ENCODE peak calls at places on chromosomes 1 and 21, in nine cellular contexts. D is heart right ventricle; I is esophagus squamous epithelium; S is RWPE1; X is A549; L is cardiac fibroblast; E is AG10803; P is CD8-positive, alpha-beta T cell; N is foreskin fibroblast. K is an unnamed sample.

GRCh38 chr1:97925161-97925560 is 4.3 kb upstream of the DPYD start:
- DNase-seq in D (no peak), I (no peak), S (no peak), X (no peak), L (no peak), E (no peak), P (no peak), N (no peak), K (no peak)

GRCh38 chr1:205811660-205812059 is 1.3 kb downstream of the SLC41A1 start:
- DNase-seq in D (peak), I (no peak), S (no peak), X (no peak), L (peak), E (no peak), P (no peak), N (no peak), K (no peak)

GRCh38 chr1:230682882-230683610 is 30.9 kb downstream of the AGT start:
- DNase-seq in D (no peak), I (no peak), S (peak), X (no peak), L (peak), E (peak), P (no peak), N (no peak), K (peak)

GRCh38 chr1:247322849-247323586 is 8.6 kb downstream of the ZNF496 start:
- DNase-seq in D (no peak), I (no peak), S (no peak), X (no peak), L (no peak), E (no peak), P (peak), N (no peak), K (no peak)

GRCh38 chr1:56978819-56979218 is 13.0 kb upstream of the C8B start:
- DNase-seq in D (no peak), I (no peak), S (no peak), X (no peak), L (no peak), E (no peak), P (no peak), N (no peak), K (no peak)

GRCh38 chr1:3905266-3905952 is 5.3 kb upstream of the C1orf174 start:
- DNase-seq in D (no peak), I (no peak), S (no peak), X (no peak), L (no peak), E (no peak), P (no peak), N (no peak), K (no peak)

GRCh38 chr1:207304710-207305151 is 16.7 kb upstream of the CD55 start:
- DNase-seq in D (no peak), I (no peak), S (peak), X (peak), L (peak), E (no peak), P (no peak), N (no peak), K (peak)

GRCh38 chr1:152461544-152461943 is 47.5 kb upstream of the CRNN start:
- DNase-seq in D (peak), I (no peak), S (peak), X (peak), L (peak), E (peak), P (peak), N (peak), K (peak)

GRCh38 chr1:113991467-113991997 is 12.3 kb downstream of the OLFML3 start:
- DNase-seq in D (no peak), I (no peak), S (no peak), X (no peak), L (no peak), E (no peak), P (no peak), N (no peak), K (no peak)

GRCh38 chr1:245132771-245133170 is 22.0 kb upstream of the KIF26B start:
- DNase-seq in D (no peak), I (no peak), S (no peak), X (no peak), L (no peak), E (no peak), P (no peak), N (no peak), K (no peak)

GRCh38 chr1:40802078-40803075 is 18.8 kb downstream of the KCNQ4 start:
- DNase-seq in D (peak), I (peak), S (peak), X (peak), L (peak), E (peak), P (peak), N (peak), K (peak)

GRCh38 chr1:219639843-219640606 is 27.1 kb upstream of the ZC3H11B start:
- DNase-seq in D (no peak), I (no peak), S (peak), X (no peak), L (no peak), E (no peak), P (no peak), N (no peak), K (peak)

GRCh38 chr1:246961939-246962373 is 30.2 kb upstream of the AHCTF1 start:
- DNase-seq in D (no peak), I (no peak), S (no peak), X (no peak), L (peak), E (peak), P (no peak), N (peak), K (no peak)

GRCh38 chr1:114330451-114330983 is 176.8 kb upstream of the SYT6 start:
- DNase-seq in D (no peak), I (no peak), S (no peak), X (no peak), L (no peak), E (no peak), P (peak), N (no peak), K (no peak)

GRCh38 chr1:8040586-8040985 is 14.5 kb upstream of the ERRFI1 start:
- DNase-seq in D (peak), I (peak), S (peak), X (peak), L (peak), E (peak), P (no peak), N (peak), K (peak)

GRCh38 chr1:30586671-30587070 is 136.7 kb downstream of the MATN1 start:
- DNase-seq in D (no peak), I (no peak), S (no peak), X (no peak), L (no peak), E (no peak), P (no peak), N (no peak), K (no peak)

GRCh38 chr1:229003233-229004031 is 267.5 kb upstream of the RAB4A start:
- DNase-seq in D (no peak), I (no peak), S (no peak), X (no peak), L (peak), E (no peak), P (no peak), N (no peak), K (peak)

GRCh38 chr1:12637693-12638092 is 6.2 kb upstream of the AADACL4 start:
- DNase-seq in D (no peak), I (no peak), S (no peak), X (no peak), L (no peak), E (no peak), P (no peak), N (no peak), K (no peak)

GRCh38 chr1:51303751-51304196 is 26.6 kb downstream of the TTC39A start:
- DNase-seq in D (no peak), I (no peak), S (no peak), X (no peak), L (peak), E (no peak), P (no peak), N (no peak), K (no peak)

GRCh38 chr1:154430903-154431302 is 25.8 kb downstream of the IL6R start:
- DNase-seq in D (no peak), I (no peak), S (no peak), X (no peak), L (peak), E (no peak), P (no peak), N (no peak), K (no peak)

GRCh38 chr1:157580179-157580827 is 17.6 kb downstream of the FCRL4 start:
- DNase-seq in D (peak), I (no peak), S (peak), X (peak), L (peak), E (peak), P (peak), N (peak), K (peak)

GRCh38 chr1:200129480-200129879 is 102.0 kb downstream of the NR5A2 start:
- DNase-seq in D (no peak), I (no peak), S (no peak), X (no peak), L (no peak), E (no peak), P (peak), N (no peak), K (no peak)

GRCh38 chr1:247294282-247294681 is 37.4 kb downstream of the ZNF496 start:
- DNase-seq in D (no peak), I (no peak), S (peak), X (no peak), L (peak), E (peak), P (no peak), N (peak), K (peak)

GRCh38 chr1:26529655-26530539 is at the start of gene RPS6KA1:
- DNase-seq in D (peak), I (no peak), S (peak), X (peak), L (peak), E (peak), P (peak), N (peak), K (peak)

GRCh38 chr21:42059141-42059540 is 12.0 kb upstream of the UMODL1 start:
- DNase-seq in D (no peak), I (no peak), S (no peak), X (no peak), L (no peak), E (no peak), P (no peak), N (no peak), K (no peak)

GRCh38 chr1:78570539-78570938 is 49.7 kb upstream of the IFI44L start:
- DNase-seq in D (no peak), I (no peak), S (no peak), X (no peak), L (no peak), E (no peak), P (no peak), N (no peak), K (peak)
- TF ChIP-seq CTCF in D (no peak), I (no peak), S (no peak), X (no peak), L (no peak), E (no peak), P (no peak), N (no peak), K (no peak)

GRCh38 chr1:227654431-227654830 is 80.7 kb downstream of the JMJD4 start:
- DNase-seq in D (no peak), I (no peak), S (no peak), X (no peak), L (no peak), E (no peak), P (no peak), N (no peak), K (peak)
- TF ChIP-seq CTCF in D (no peak), I (no peak), S (no peak), X (no peak), L (no peak), E (no peak), P (no peak), N (no peak), K (no peak)

GRCh38 chr1:29380532-29380931 is 144.2 kb downstream of the PTPRU start:
- DNase-seq in D (no peak), I (no peak), S (peak), X (no peak), L (no peak), E (peak), P (no peak), N (peak), K (no peak)

GRCh38 chr1:29383972-29384371 is 147.7 kb downstream of the PTPRU start:
- DNase-seq in D (no peak), I (no peak), S (peak), X (no peak), L (peak), E (peak), P (no peak), N (peak), K (peak)

GRCh38 chr1:29381426-29381825 is 145.1 kb downstream of the PTPRU start:
- DNase-seq in D (no peak), I (no peak), S (no peak), X (no peak), L (no peak), E (no peak), P (no peak), N (no peak), K (no peak)

GRCh38 chr1:29382851-29383588 is 146.7 kb downstream of the PTPRU start:
- DNase-seq in D (no peak), I (no peak), S (no peak), X (no peak), L (no peak), E (no peak), P (no peak), N (no peak), K (no peak)

GRCh38 chr1:29379438-29380073 is 143.2 kb downstream of the PTPRU start:
- DNase-seq in D (no peak), I (no peak), S (no peak), X (peak), L (peak), E (peak), P (no peak), N (no peak), K (peak)
- TF ChIP-seq CTCF in D (no peak), I (peak), S (peak), X (peak), L (peak), E (peak), P (no peak), N (peak), K (peak)

DNA sequence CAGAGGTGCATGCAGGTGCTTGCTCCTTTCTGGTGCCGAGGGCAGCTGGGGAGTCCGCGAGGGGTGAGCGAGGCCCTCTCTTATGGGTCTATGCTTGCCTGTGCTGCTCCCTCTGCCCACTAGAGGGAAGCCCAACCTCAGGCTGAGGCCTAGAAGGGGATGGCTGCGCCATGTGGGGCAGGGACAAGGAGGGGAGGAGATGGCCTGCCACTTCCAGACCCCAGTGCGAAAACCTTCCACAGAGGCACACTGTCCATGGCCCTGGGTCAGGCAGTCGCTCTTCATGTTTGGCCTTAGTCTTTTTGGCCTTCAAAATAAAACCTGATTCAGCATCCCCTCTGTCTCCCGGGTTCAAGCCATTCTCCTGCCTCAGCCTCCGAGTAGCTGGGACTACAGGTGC is 14.0 kb downstream of the RHBG start:
- DNase-seq in D (peak), I (no peak), S (peak), X (peak), L (peak), E (peak), P (peak), N (peak), K (peak)
- TF ChIP-seq CTCF in D (peak), I (peak), S (peak), X (peak), L (peak), E (peak), P (peak), N (peak), K (peak)

K was measured in MCF 10A.